ENCODE peak calls at places on chromosomes 4 and X, in four cellular contexts. J is HepG2, L is WTC11, W is K562. E is an unnamed sample.

GRCh38 chr4:65865489-65865888 is 195.2 kb upstream of the EPHA5 start:
- DNase-seq in J (peak), L (no peak), W (peak), E (peak)

GRCh38 chr4:48896845-48897244 is 9.7 kb downstream of the OCIAD2 start:
- DNase-seq in J (no peak), L (no peak), W (peak), E (no peak)

GRCh38 chr4:117064297-117064696 is 21.1 kb downstream of the TRAM1L1 start:
- DNase-seq in J (no peak), L (no peak), W (no peak), E (no peak)

GRCh38 chr4:72489267-72489666 is 79.8 kb downstream of the ADAMTS3 start:
- DNase-seq in J (no peak), L (no peak), W (no peak), E (no peak)

GRCh38 chrX:40170830-40171512 is 73.2 kb upstream of the BCOR start:
- DNase-seq in J (no peak), L (peak), W (peak), E (no peak)

GRCh38 chr4:36944227-36944626 is 300.3 kb upstream of the NWD2 start:
- DNase-seq in J (no peak), L (no peak), W (no peak), E (no peak)

GRCh38 chr4:121122661-121123060 is 41.5 kb downstream of the TNIP3 start:
- DNase-seq in J (no peak), L (no peak), W (no peak), E (no peak)

GRCh38 chr4:156884183-156884582 is 87.4 kb downstream of the PDGFC start:
- DNase-seq in J (no peak), L (no peak), W (no peak), E (no peak)

GRCh38 chr4:100174985-100175383 is 15.3 kb downstream of the DDIT4L start:
- DNase-seq in J (no peak), L (no peak), W (no peak), E (no peak)

GRCh38 chrX:18415386-18415785 is 10.0 kb upstream of the CDKL5 start:
- DNase-seq in J (no peak), L (no peak), W (no peak), E (no peak)

GRCh38 chr4:3243066-3243775 is 5.7 kb upstream of the MSANTD1 start:
- DNase-seq in J (no peak), L (no peak), W (no peak), E (no peak)

GRCh38 chr4:1547131-1547862 is 136.8 kb downstream of the FAM53A start:
- DNase-seq in J (no peak), L (no peak), W (no peak), E (no peak)
- TF ChIP-seq FOXJ3 in J (no peak), L (no peak), W (no peak), E (no peak)

GRCh38 chrX:65451663-65452062 is 82.9 kb downstream of the LAS1L start:
- DNase-seq in J (peak), L (no peak), W (peak), E (peak)
- TF ChIP-seq FOXJ3 in J (no peak), L (no peak), W (no peak), E (no peak)

GRCh38 chr4:173475751-173476150 is 54.3 kb downstream of the HAND2 start:
- DNase-seq in J (no peak), L (no peak), W (no peak), E (no peak)
- TF ChIP-seq FOXJ3 in J (no peak), L (no peak), W (no peak), E (no peak)

GRCh38 chr4:25862411-25863346 is at the start of gene SEL1L3:
- DNase-seq in J (no peak), L (peak), W (peak), E (peak)
- TF ChIP-seq FOXJ3 in J (no peak), L (no peak), W (no peak), E (no peak)

GRCh38 chrX:50475208-50475607 is 4.6 kb upstream of the DGKK start:
- DNase-seq in J (no peak), L (no peak), W (no peak), E (no peak)

GRCh38 chrX:50471390-50471789 is 765 bp upstream of the DGKK start:
- DNase-seq in J (no peak), L (peak), W (no peak), E (peak)

GRCh38 chrX:50469206-50469605 is 1.4 kb downstream of the DGKK start:
- DNase-seq in J (no peak), L (peak), W (no peak), E (peak)

GRCh38 chrX:50470103-50471031 is at the start of gene DGKK:
- DNase-seq in J (peak), L (peak), W (no peak), E (peak)
- TF ChIP-seq FOXJ3 in J (no peak), L (no peak), W (no peak), E (no peak)

GRCh38 chrX:154735695-154736393 is 15.0 kb downstream of the GAB3 start:
- DNase-seq in J (no peak), L (no peak), W (no peak), E (no peak)
- TF ChIP-seq FOXJ3 in J (no peak), L (no peak), W (no peak), E (no peak)

GRCh38 chr4:17189322-17189721 is 290.9 kb upstream of the LDB2 start:
- DNase-seq in J (no peak), L (no peak), W (no peak), E (no peak)
- TF ChIP-seq FOXJ3 in J (no peak), L (no peak), W (no peak), E (no peak)

GRCh38 chr4:88857588-88857987 is 160.0 kb upstream of the NAP1L5 start:
- DNase-seq in J (no peak), L (no peak), W (no peak), E (no peak)
- TF ChIP-seq FOXJ3 in J (no peak), L (no peak), W (no peak), E (no peak)

DNA sequence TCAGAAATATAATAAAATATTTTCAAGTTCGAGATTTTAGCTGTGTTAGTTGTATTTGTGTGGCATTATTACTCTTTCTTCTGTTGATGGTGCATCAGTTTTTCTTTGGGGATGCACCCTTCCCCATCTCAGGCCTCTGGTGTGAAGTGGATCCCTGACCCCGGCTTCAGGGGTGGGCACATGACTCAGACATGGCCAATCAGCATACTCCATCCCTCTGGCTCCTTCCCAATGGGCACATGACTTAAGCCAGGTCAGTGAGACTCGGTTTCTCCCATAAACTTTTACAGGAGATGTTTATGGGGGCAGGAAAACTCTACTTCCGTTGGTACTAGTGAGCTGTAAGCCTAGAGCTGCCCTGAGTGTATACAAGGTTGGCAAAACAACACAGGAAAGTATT is 3.0 kb upstream of the KIT start:
- DNase-seq in J (no peak), L (no peak), W (no peak), E (no peak)
- TF ChIP-seq FOXJ3 in J (no peak), L (no peak), W (no peak), E (no peak)

E was measured in SK-N-SH.